ENCODE peak calls at places on chromosome 13, in six cellular contexts. B is NCI-H187, K is neural progenitor cell, V is NCI-H446, E is AG08395, X is NCI-H1105. T is an unnamed sample.

GRCh38 chr13:21435710-21436151 is 23.4 kb downstream of the ZDHHC20 start:
- DNase-seq in V (no peak), B (no peak), K (no peak), E (peak), X (no peak), T (peak)

GRCh38 chr13:34722931-34723330 is 219.1 kb upstream of the NBEA start:
- DNase-seq in B (no peak), K (no peak), V (no peak), X (no peak), E (no peak), T (no peak)

GRCh38 chr13:93752506-93752905 is 525.9 kb downstream of the GPC6 start:
- DNase-seq in V (no peak), X (no peak), B (no peak), K (no peak), E (no peak), T (no peak)

GRCh38 chr13:73973156-73973555 is 161.0 kb downstream of the KLF12 start:
- DNase-seq in E (no peak), K (no peak), B (no peak), V (no peak), X (no peak), T (no peak)

GRCh38 chr13:113002206-113002821 is 33.3 kb downstream of the MCF2L start:
- DNase-seq in V (no peak), X (peak), K (peak), B (peak), E (no peak), T (no peak)

GRCh38 chr13:24272452-24273161 is 36.8 kb upstream of the C1QTNF9 start:
- DNase-seq in X (no peak), K (no peak), V (no peak), E (no peak), B (no peak), T (no peak)

GRCh38 chr13:27636624-27637288 is 15.1 kb downstream of the POLR1D start:
- DNase-seq in V (no peak), K (no peak), B (no peak), X (peak), E (no peak), T (no peak)

GRCh38 chr13:42001580-42001979 is 40.7 kb upstream of the VWA8 start:
- DNase-seq in X (no peak), E (peak), V (no peak), B (no peak), K (peak), T (no peak)

GRCh38 chr13:45335397-45336024 is 5.5 kb downstream of the TPT1 start:
- DNase-seq in K (no peak), B (no peak), E (no peak), X (no peak), V (no peak), T (no peak)

GRCh38 chr13:113732176-113732960 is 26.7 kb upstream of the TMEM255B start:
- DNase-seq in V (no peak), X (no peak), E (no peak), K (no peak), B (no peak), T (no peak)

GRCh38 chr13:67226686-67227085 is 3.5 kb downstream of the PCDH9 start:
- DNase-seq in X (no peak), B (no peak), E (no peak), K (no peak), V (no peak), T (no peak)

T was measured in globus pallidus.